ENCODE peak calls at places on chromosomes 2 and 18, in six cellular contexts. N, P, K, E, D and I are unnamed samples.

GRCh38 chr2:190023860-190024259 is 38.7 kb downstream of the MSTN start:
- DNase-seq in P (peak; percentile 69), N (peak; percentile 1), E (peak; percentile 33), K (peak; percentile 77), D (peak; percentile 55), I (peak; percentile 75)

GRCh38 chr2:85583667-85584353 is 421 bp upstream of the VAMP5 start:
- DNase-seq in D (no peak), P (no peak), E (no peak), N (no peak), K (no peak), I (no peak)

GRCh38 chr18:56899660-56900059 is 247.2 kb upstream of the BOD1L2 start:
- DNase-seq in D (no peak), K (no peak), P (no peak), N (no peak), E (no peak), I (no peak)

GRCh38 chr2:40440835-40441234 is 11.1 kb downstream of the SLC8A1 start:
- DNase-seq in N (no peak), K (no peak), E (no peak), D (no peak), P (no peak), I (no peak)

GRCh38 chr2:157492189-157492773 is 48.4 kb upstream of the CYTIP start:
- DNase-seq in E (peak; percentile 65), N (no peak), P (peak; percentile 82), K (peak; percentile 72), D (peak; percentile 63), I (peak; percentile 72)

GRCh38 chr2:153575171-153575853 is 96.8 kb upstream of the RPRM start:
- DNase-seq in D (no peak), P (no peak), N (no peak), K (no peak), E (no peak), I (no peak)

GRCh38 chr2:176931588-176932563 is 280.7 kb upstream of the HNRNPA3 start:
- DNase-seq in P (peak; percentile 54), D (peak; percentile 37), N (peak; percentile 60), E (peak; percentile 24), K (peak; percentile 60), I (peak; percentile 90)

GRCh38 chr2:204313256-204313655 is 232.0 kb upstream of the PARD3B start:
- DNase-seq in N (no peak), E (no peak), K (no peak), P (no peak), D (no peak), I (peak; percentile 70)

GRCh38 chr2:42001696-42002331 is 46.0 kb upstream of the PKDCC start:
- DNase-seq in P (no peak), K (no peak), N (no peak), D (no peak), E (peak; percentile 45), I (no peak)

GRCh38 chr2:222179592-222179991 is 119.2 kb downstream of the PAX3 start:
- DNase-seq in D (no peak), K (no peak), P (no peak), N (no peak), E (no peak), I (peak; percentile 68)

GRCh38 chr2:152418688-152419087 is 83.7 kb downstream of the FMNL2 start:
- DNase-seq in D (peak; percentile 42), E (no peak), P (peak; percentile 80), N (no peak), K (no peak), I (no peak)

GRCh38 chr2:54589038-54589339 is 132.9 kb downstream of the SPTBN1 start:
- DNase-seq in E (no peak), K (no peak), P (no peak), D (no peak), N (no peak), I (no peak)

GRCh38 chr2:101689120-101689827 is 8.2 kb upstream of the MAP4K4 start:
- DNase-seq in E (no peak), D (no peak), K (no peak), P (no peak), N (no peak), I (no peak)

GRCh38 chr2:211860224-211860623 is 678.4 kb downstream of the ERBB4 start:
- DNase-seq in N (no peak), K (no peak), E (no peak), P (no peak), D (no peak), I (peak; percentile 50)

GRCh38 chr2:54824582-54824981 is 101.1 kb downstream of the EML6 start:
- DNase-seq in E (no peak), D (no peak), K (no peak), N (no peak), P (no peak), I (no peak)

GRCh38 chr2:45777996-45778719 is 126.7 kb downstream of the PRKCE start:
- DNase-seq in N (no peak), K (peak; percentile 17), P (no peak), E (no peak), D (no peak), I (peak; percentile 11)

GRCh38 chr2:26054598-26055348 is 20.9 kb downstream of the RAB10 start:
- DNase-seq in K (no peak), N (no peak), D (no peak), P (no peak), E (no peak), I (no peak)

GRCh38 chr2:168639501-168639900 is 162.9 kb upstream of the NOSTRIN start:
- DNase-seq in K (peak; percentile 67), P (peak; percentile 92), D (peak; percentile 94), E (peak; percentile 74), N (peak; percentile 13), I (peak; percentile 19)

GRCh38 chr2:149924549-149925213 is 337.1 kb upstream of the MMADHC start:
- DNase-seq in N (peak; percentile 12), K (peak; percentile 56), E (peak; percentile 9), P (peak; percentile 4), D (no peak), I (no peak)

GRCh38 chr2:223784221-223784772 is 53.1 kb downstream of the AP1S3 start:
- DNase-seq in P (no peak), D (no peak), E (no peak), N (no peak), K (no peak), I (no peak)

GRCh38 chr2:241355983-241356870 is at the start of gene FARP2:
- DNase-seq in D (peak; percentile 99), K (peak; percentile 99), N (peak; percentile 75), E (peak; percentile 98), P (peak; percentile 99), I (peak; percentile 99)

GRCh38 chr2:241358470-241358869 is 2.4 kb downstream of the FARP2 start:
- DNase-seq in D (no peak), K (no peak), N (no peak), E (no peak), P (no peak), I (no peak)

GRCh38 chr2:241357531-241357930 is 1.4 kb downstream of the FARP2 start:
- DNase-seq in K (peak; percentile 30), N (no peak), E (no peak), P (no peak), D (no peak), I (no peak)

GRCh38 chr2:241356871-241357260 is 781 bp downstream of the FARP2 start:
- DNase-seq in K (no peak), P (no peak), E (no peak), N (no peak), D (peak; percentile 23), I (peak; percentile 10)

DNA sequence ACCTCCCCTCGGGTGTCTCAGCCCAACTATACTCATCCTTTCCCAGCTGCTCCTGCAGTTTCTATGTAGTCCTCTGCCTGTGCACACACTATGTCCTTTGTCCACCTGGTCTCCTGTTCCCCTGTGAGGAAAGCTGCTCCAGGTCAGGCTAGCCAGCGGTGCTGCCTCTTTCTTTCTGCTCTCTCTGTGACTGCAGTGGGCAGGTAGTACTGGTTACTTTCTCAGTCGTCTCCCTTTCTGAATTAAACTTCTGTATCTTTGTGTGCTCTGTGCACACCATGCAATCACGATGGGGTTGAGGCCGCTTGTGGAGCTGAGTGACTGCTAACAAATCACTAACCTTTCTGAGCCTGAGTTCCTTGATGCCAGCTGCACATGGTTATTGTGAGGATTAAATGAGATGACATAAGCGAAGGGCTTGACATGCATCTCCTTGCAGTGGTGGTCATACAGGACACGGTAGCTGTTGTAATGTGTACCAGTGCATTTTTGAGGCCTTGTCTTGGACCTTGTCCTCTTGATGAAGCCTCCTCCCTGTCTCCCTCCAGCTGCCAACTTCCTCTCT is 3.5 kb downstream of the FARP2 start:
- DNase-seq in P (no peak), K (no peak), E (no peak), D (no peak), N (no peak), I (no peak)
- H3K4me3 ChIP-seq in P (no peak overlapping the region), K (no peak overlapping the region), E (no peak overlapping the region), D (no peak overlapping the region), N (no peak overlapping the region), I (no peak overlapping the region)

GRCh38 chr2:128195435-128195984 is 104.5 kb downstream of the UGGT1 start:
- DNase-seq in N (no peak), K (no peak), E (no peak), P (no peak), D (no peak), I (no peak)
- H3K4me3 ChIP-seq in N (no peak overlapping the region), K (no peak overlapping the region), E (no peak overlapping the region), P (no peak overlapping the region), D (no peak overlapping the region), I (no peak overlapping the region)

DNA sequence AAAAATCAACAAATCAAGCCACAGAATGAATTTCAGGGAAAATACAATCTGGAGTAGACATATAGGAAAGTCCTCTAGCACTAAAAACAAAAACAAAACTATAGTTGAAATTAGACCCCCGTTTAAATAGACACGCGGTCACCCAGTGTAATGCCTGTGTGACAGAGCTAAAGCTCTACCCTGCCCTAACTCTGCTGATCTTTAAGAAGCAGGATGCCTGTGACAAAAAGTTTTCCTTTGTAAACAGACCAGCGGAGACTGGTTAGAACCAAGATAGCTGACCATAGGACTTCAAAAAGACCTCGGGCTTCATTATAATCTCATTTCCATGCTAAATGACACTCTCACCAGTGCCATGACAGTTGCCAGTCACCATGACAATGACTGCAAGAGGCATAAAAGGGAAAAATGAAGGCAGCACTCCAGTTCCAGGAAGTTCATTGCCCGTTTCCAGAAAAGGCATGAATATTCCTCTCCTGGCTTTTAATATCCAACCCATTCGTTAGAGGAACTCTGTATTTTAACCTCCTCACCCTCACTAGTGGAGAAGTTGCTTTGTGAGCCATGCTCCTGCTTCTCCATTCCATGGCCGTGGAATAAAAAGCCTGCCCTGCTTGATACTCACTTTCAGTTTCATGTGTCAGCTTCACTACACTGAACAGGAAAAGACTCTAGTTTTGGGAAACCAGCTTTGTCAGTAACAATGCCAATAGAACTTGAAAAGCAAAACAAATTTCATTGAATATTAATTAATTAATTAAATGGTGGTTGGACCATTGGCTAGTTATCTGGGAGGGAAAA is 157.1 kb upstream of the COPS8 start:
- DNase-seq in E (no peak), D (peak; percentile 58), N (no peak), K (no peak), P (peak; percentile 28), I (no peak)
- H3K4me3 ChIP-seq in E (peak overlapping the region; percentile 36), D (peak overlapping the region; percentile 76), N (peak overlapping the region; percentile 53), K (no peak overlapping the region), P (peak overlapping the region; percentile 48), I (no peak overlapping the region)

GRCh38 chr2:179051250-179051649 is 1.3 kb upstream of the CCDC141 start:
- DNase-seq in P (no peak), N (no peak), D (no peak), K (no peak), E (no peak), I (no peak)

GRCh38 chr2:179044500-179044899 is 5.4 kb downstream of the CCDC141 start:
- DNase-seq in P (no peak), D (no peak), K (no peak), N (no peak), E (no peak), I (no peak)

GRCh38 chr2:179050735-179051134 is 798 bp upstream of the CCDC141 start:
- DNase-seq in N (no peak), K (no peak), P (no peak), D (peak; percentile 30), E (no peak), I (no peak)

GRCh38 chr2:179049203-179049545 is 763 bp downstream of the CCDC141 start:
- DNase-seq in D (peak; percentile 5), N (no peak), E (no peak), K (no peak), P (no peak), I (no peak)

GRCh38 chr2:179049546-179050311 is at the start of gene CCDC141:
- DNase-seq in N (no peak), K (no peak), E (no peak), D (peak; percentile 59), P (no peak), I (no peak)
- H3K4me3 ChIP-seq in N (no peak within 1 kb of the TSS), K (no peak within 1 kb of the TSS), E (no peak within 1 kb of the TSS), D (no peak within 1 kb of the TSS), P (no peak within 1 kb of the TSS), I (no peak within 1 kb of the TSS)